ENCODE peak calls at places on chromosomes 12 and 14, in seven cellular contexts. One of them, this sample, is unnamed.

GRCh38 chr12:108821407-108822397 is 35.7 kb downstream of the SSH1 start:
- DNase-seq in posterior cingulate gyrus: no peak
- DNase-seq in naive thymus-derived CD4-positive, alpha-beta T cell: no peak
- DNase-seq in HTR-8/SVneo: no peak
- DNase-seq in H9: no peak
- DNase-seq in HS-5: no peak
- DNase-seq in activated CD8-positive, alpha-beta memory T cell treated with anti-CD3 and anti-CD28 coated beads, Interleukin-2, amount 50 U/mL, for 48 hours: peak; percentile 72
- DNase-seq in this sample: no peak

GRCh38 chr12:85441740-85442139 is 161.7 kb downstream of the ALX1 start:
- DNase-seq in activated CD8-positive, alpha-beta memory T cell treated with anti-CD3 and anti-CD28 coated beads, Interleukin-2, amount 50 U/mL, for 48 hours: no peak
- DNase-seq in posterior cingulate gyrus: no peak
- DNase-seq in HS-5: no peak
- DNase-seq in HTR-8/SVneo: no peak
- DNase-seq in naive thymus-derived CD4-positive, alpha-beta T cell: no peak
- DNase-seq in H9: no peak
- DNase-seq in this sample: no peak

GRCh38 chr12:65603428-65604351 is 220.6 kb upstream of the HMGA2 start:
- DNase-seq in HS-5: peak; percentile 92
- DNase-seq in posterior cingulate gyrus: no peak
- DNase-seq in HTR-8/SVneo: peak; percentile 24
- DNase-seq in activated CD8-positive, alpha-beta memory T cell treated with anti-CD3 and anti-CD28 coated beads, Interleukin-2, amount 50 U/mL, for 48 hours: no peak
- DNase-seq in naive thymus-derived CD4-positive, alpha-beta T cell: no peak
- DNase-seq in H9: no peak
- DNase-seq in this sample: no peak

GRCh38 chr12:127162902-127163301 is 1104.1 kb upstream of the TMEM132C start:
- DNase-seq in posterior cingulate gyrus: no peak
- DNase-seq in naive thymus-derived CD4-positive, alpha-beta T cell: peak; percentile 20
- DNase-seq in HTR-8/SVneo: peak; percentile 10
- DNase-seq in activated CD8-positive, alpha-beta memory T cell treated with anti-CD3 and anti-CD28 coated beads, Interleukin-2, amount 50 U/mL, for 48 hours: no peak
- DNase-seq in H9: no peak
- DNase-seq in HS-5: peak; percentile 49
- DNase-seq in this sample: no peak

GRCh38 chr12:19434538-19434937 is 4.8 kb upstream of the AEBP2 start:
- DNase-seq in naive thymus-derived CD4-positive, alpha-beta T cell: no peak
- DNase-seq in HTR-8/SVneo: no peak
- DNase-seq in H9: no peak
- DNase-seq in activated CD8-positive, alpha-beta memory T cell treated with anti-CD3 and anti-CD28 coated beads, Interleukin-2, amount 50 U/mL, for 48 hours: no peak
- DNase-seq in HS-5: no peak
- DNase-seq in posterior cingulate gyrus: no peak
- DNase-seq in this sample: no peak

GRCh38 chr12:69661386-69661785 is 37.7 kb downstream of the BEST3 start:
- DNase-seq in H9: no peak
- DNase-seq in posterior cingulate gyrus: no peak
- DNase-seq in HTR-8/SVneo: no peak
- DNase-seq in HS-5: no peak
- DNase-seq in naive thymus-derived CD4-positive, alpha-beta T cell: no peak
- DNase-seq in activated CD8-positive, alpha-beta memory T cell treated with anti-CD3 and anti-CD28 coated beads, Interleukin-2, amount 50 U/mL, for 48 hours: no peak
- DNase-seq in this sample: no peak

GRCh38 chr12:50589650-50590435 is 85.1 kb downstream of the DIP2B start:
- DNase-seq in posterior cingulate gyrus: no peak
- DNase-seq in H9: no peak
- DNase-seq in HS-5: peak; percentile 81
- DNase-seq in naive thymus-derived CD4-positive, alpha-beta T cell: peak; percentile 46
- DNase-seq in activated CD8-positive, alpha-beta memory T cell treated with anti-CD3 and anti-CD28 coated beads, Interleukin-2, amount 50 U/mL, for 48 hours: no peak
- DNase-seq in HTR-8/SVneo: peak; percentile 36
- DNase-seq in this sample: no peak

GRCh38 chr12:123013185-123014095 is 33.0 kb downstream of the ARL6IP4 start:
- DNase-seq in H9: no peak
- DNase-seq in naive thymus-derived CD4-positive, alpha-beta T cell: no peak
- DNase-seq in HS-5: no peak
- DNase-seq in HTR-8/SVneo: no peak
- DNase-seq in activated CD8-positive, alpha-beta memory T cell treated with anti-CD3 and anti-CD28 coated beads, Interleukin-2, amount 50 U/mL, for 48 hours: no peak
- DNase-seq in posterior cingulate gyrus: no peak
- DNase-seq in this sample: no peak

GRCh38 chr14:59964251-59965007 is 44.5 kb downstream of the LRRC9 start:
- DNase-seq in HS-5: no peak
- DNase-seq in posterior cingulate gyrus: no peak
- DNase-seq in H9: no peak
- DNase-seq in naive thymus-derived CD4-positive, alpha-beta T cell: no peak
- DNase-seq in HTR-8/SVneo: no peak
- DNase-seq in activated CD8-positive, alpha-beta memory T cell treated with anti-CD3 and anti-CD28 coated beads, Interleukin-2, amount 50 U/mL, for 48 hours: no peak
- DNase-seq in this sample: no peak

GRCh38 chr14:30972882-30973582 is 52.4 kb upstream of the AP4S1 start:
- DNase-seq in HS-5: no peak
- DNase-seq in activated CD8-positive, alpha-beta memory T cell treated with anti-CD3 and anti-CD28 coated beads, Interleukin-2, amount 50 U/mL, for 48 hours: no peak
- DNase-seq in H9: no peak
- DNase-seq in HTR-8/SVneo: no peak
- DNase-seq in naive thymus-derived CD4-positive, alpha-beta T cell: no peak
- DNase-seq in posterior cingulate gyrus: no peak
- DNase-seq in this sample: no peak

GRCh38 chr12:52086366-52086765 is 6.9 kb downstream of the SMIM41 start:
- DNase-seq in naive thymus-derived CD4-positive, alpha-beta T cell: no peak
- DNase-seq in H9: no peak
- DNase-seq in HS-5: no peak
- DNase-seq in HTR-8/SVneo: no peak
- DNase-seq in activated CD8-positive, alpha-beta memory T cell treated with anti-CD3 and anti-CD28 coated beads, Interleukin-2, amount 50 U/mL, for 48 hours: no peak
- DNase-seq in posterior cingulate gyrus: no peak
- DNase-seq in this sample: no peak

GRCh38 chr12:27779837-27780611 is at the start of the genes KLHL42 and MANSC4:
- DNase-seq in H9: peak; percentile 72
- DNase-seq in HTR-8/SVneo: peak; percentile 72
- DNase-seq in HS-5: no peak
- DNase-seq in activated CD8-positive, alpha-beta memory T cell treated with anti-CD3 and anti-CD28 coated beads, Interleukin-2, amount 50 U/mL, for 48 hours: peak; percentile 82
- DNase-seq in posterior cingulate gyrus: peak; percentile 60
- DNase-seq in naive thymus-derived CD4-positive, alpha-beta T cell: peak; percentile 52
- DNase-seq in this sample: no peak

This sample was measured in NCI-H1436 treated with DMSO at 0.1 percent for 48 hours.